ENCODE peak calls at places on chromosome 3, in six cellular contexts. X is SK-N-SH, P is HepG2, V is K562, F is HCT116, A is GM12878. C is an unnamed sample.

GRCh38 chr3:196518999-196519737 is 4.0 kb upstream of the SMCO1 start:
- DNase-seq in V (peak; percentile 77), X (peak; percentile 43), P (peak; percentile 82), F (peak; percentile 86), A (no peak), C (peak; percentile 80)

GRCh38 chr3:141878812-141879211 is 2.4 kb downstream of the ATP1B3 start:
- DNase-seq in P (no peak), A (no peak), X (peak; percentile 34), V (no peak), F (no peak), C (no peak)

GRCh38 chr3:25007974-25008658 is 419.9 kb upstream of the RARB start:
- DNase-seq in P (no peak), F (no peak), V (no peak), A (peak; percentile 15), X (no peak), C (no peak)

GRCh38 chr3:191882289-191882688 is 421.3 kb downstream of the PYDC2 start:
- DNase-seq in V (no peak), X (no peak), P (no peak), A (no peak), F (no peak), C (peak; percentile 26)

GRCh38 chr3:100231668-100232067 is 29.1 kb upstream of the TBC1D23 start:
- DNase-seq in V (no peak), P (no peak), F (no peak), X (no peak), A (no peak), C (no peak)

GRCh38 chr3:177835008-177835407 is 637.7 kb upstream of the TBL1XR1 start:
- DNase-seq in V (no peak), A (no peak), P (no peak), X (no peak), F (peak; percentile 64), C (no peak)

GRCh38 chr3:103381286-103381685 is 946.5 kb downstream of the ZPLD1 start:
- DNase-seq in V (no peak), F (no peak), P (no peak), A (no peak), X (no peak), C (no peak)

GRCh38 chr3:21920431-21920830 is 169.4 kb upstream of the ZNF385D start:
- DNase-seq in V (no peak), X (no peak), A (no peak), P (no peak), F (no peak), C (no peak)

GRCh38 chr3:6394944-6395343 is 466.0 kb upstream of the GRM7 start:
- DNase-seq in X (no peak), A (no peak), P (no peak), F (no peak), V (no peak), C (no peak)

GRCh38 chr3:157146664-157147082 is 13.3 kb downstream of the CCNL1 start:
- DNase-seq in P (no peak), A (no peak), F (no peak), X (no peak), V (no peak), C (no peak)

GRCh38 chr3:176352716-176353334 is 844.5 kb downstream of the TBL1XR1 start:
- DNase-seq in X (no peak), A (no peak), P (no peak), F (no peak), V (no peak), C (no peak)

GRCh38 chr3:154598166-154598565 is 168.2 kb upstream of the GPR149 start:
- DNase-seq in A (no peak), F (no peak), X (no peak), V (no peak), P (no peak), C (no peak)

GRCh38 chr3:52910823-52911222 is 13.5 kb upstream of the STIMATE start:
- DNase-seq in A (no peak), X (no peak), V (no peak), F (no peak), P (no peak), C (no peak)

GRCh38 chr3:186750316-186750715 is 33.1 kb upstream of the EIF4A2 start:
- DNase-seq in A (no peak), F (no peak), V (no peak), P (no peak), X (no peak), C (no peak)

GRCh38 chr3:40899286-40899712 is 300.0 kb upstream of the CTNNB1 start:
- DNase-seq in P (peak; percentile 17), X (no peak), V (no peak), F (no peak), A (no peak), C (no peak)

GRCh38 chr3:64295594-64295993 is 70.3 kb upstream of the PRICKLE2 start:
- DNase-seq in V (no peak), A (no peak), F (no peak), X (no peak), P (no peak), C (no peak)

GRCh38 chr3:113223831-113224240 is 12.5 kb downstream of the BOC start:
- DNase-seq in F (no peak), A (no peak), X (no peak), P (no peak), V (no peak), C (no peak)

GRCh38 chr3:146342971-146343370 is 92.1 kb upstream of the PLSCR4 start:
- DNase-seq in X (no peak), P (no peak), V (no peak), F (no peak), A (no peak), C (no peak)

GRCh38 chr3:140089403-140090072 is 154.6 kb downstream of the CLSTN2 start:
- DNase-seq in A (no peak), P (no peak), X (no peak), F (no peak), V (no peak), C (no peak)

GRCh38 chr3:8979262-8979661 is 16.0 kb upstream of the RAD18 start:
- DNase-seq in A (no peak), V (no peak), F (no peak), X (no peak), P (no peak), C (no peak)

GRCh38 chr3:9500108-9501050 is 53.2 kb downstream of the LHFPL4 start:
- DNase-seq in X (peak; percentile 81), P (peak; percentile 28), F (peak; percentile 48), A (no peak), V (peak; percentile 88), C (no peak)

GRCh38 chr3:7285502-7285901 is 424.6 kb downstream of the GRM7 start:
- DNase-seq in F (peak; percentile 10), X (no peak), A (no peak), P (no peak), V (no peak), C (no peak)

GRCh38 chr3:10344147-10344943 is 23.4 kb upstream of the SEC13 start:
- DNase-seq in F (no peak), A (no peak), P (no peak), X (peak; percentile 86), V (peak; percentile 81), C (peak; percentile 77)

GRCh38 chr3:73827658-73828313 is 203.0 kb upstream of the PDZRN3 start:
- DNase-seq in X (no peak), P (no peak), V (no peak), A (no peak), F (no peak), C (no peak)

GRCh38 chr3:116253511-116253910 is 191.8 kb downstream of the LSAMP start:
- DNase-seq in F (no peak), P (no peak), A (no peak), V (no peak), X (no peak), C (no peak)

GRCh38 chr3:170867143-170867542 is 2.9 kb downstream of the RPL22L1 start:
- DNase-seq in P (no peak), A (no peak), F (no peak), X (no peak), V (no peak), C (no peak)
- TF ChIP-seq JUND in P (no peak), A (no peak), F (no peak), X (no peak), V (no peak), C (no peak)

GRCh38 chr3:60395173-60395762 is 856.0 kb downstream of the FHIT start:
- DNase-seq in A (no peak), F (no peak), P (no peak), X (no peak), V (no peak), C (no peak)

GRCh38 chr3:60393946-60394345 is 857.3 kb downstream of the FHIT start:
- DNase-seq in A (no peak), P (no peak), V (no peak), F (no peak), X (no peak), C (no peak)

GRCh38 chr3:60386311-60386710 is 864.9 kb downstream of the FHIT start:
- DNase-seq in F (no peak), P (no peak), A (no peak), V (no peak), X (no peak), C (no peak)

GRCh38 chr3:60392501-60392900 is 858.8 kb downstream of the FHIT start:
- DNase-seq in P (no peak), F (no peak), X (no peak), V (no peak), A (no peak), C (no peak)

GRCh38 chr3:60391292-60391691 is 860.0 kb downstream of the FHIT start:
- DNase-seq in A (no peak), V (no peak), X (no peak), P (no peak), F (no peak), C (no peak)
- TF ChIP-seq JUND in A (no peak), V (no peak), X (no peak), P (no peak), F (no peak), C (no peak)

GRCh38 chr3:69665026-69665739 is 74.1 kb upstream of the MITF start:
- DNase-seq in A (no peak), F (no peak), V (no peak), P (no peak), X (peak; percentile 56), C (peak; percentile 71)
- TF ChIP-seq JUND in A (no peak), F (no peak), V (no peak), P (no peak), X (no peak), C (no peak)

GRCh38 chr3:31798840-31799239 is 182.2 kb downstream of the OSBPL10 start:
- DNase-seq in P (no peak), X (no peak), V (no peak), F (no peak), A (no peak), C (no peak)

GRCh38 chr3:31793821-31794220 is 187.2 kb downstream of the OSBPL10 start:
- DNase-seq in V (no peak), P (no peak), X (no peak), A (no peak), F (no peak), C (no peak)

GRCh38 chr3:31789429-31789828 is 191.6 kb downstream of the OSBPL10 start:
- DNase-seq in A (no peak), P (no peak), X (no peak), F (no peak), V (no peak), C (no peak)

GRCh38 chr3:31790516-31791148 is 190.4 kb downstream of the OSBPL10 start:
- DNase-seq in P (no peak), X (no peak), A (no peak), V (no peak), F (no peak), C (no peak)

DNA sequence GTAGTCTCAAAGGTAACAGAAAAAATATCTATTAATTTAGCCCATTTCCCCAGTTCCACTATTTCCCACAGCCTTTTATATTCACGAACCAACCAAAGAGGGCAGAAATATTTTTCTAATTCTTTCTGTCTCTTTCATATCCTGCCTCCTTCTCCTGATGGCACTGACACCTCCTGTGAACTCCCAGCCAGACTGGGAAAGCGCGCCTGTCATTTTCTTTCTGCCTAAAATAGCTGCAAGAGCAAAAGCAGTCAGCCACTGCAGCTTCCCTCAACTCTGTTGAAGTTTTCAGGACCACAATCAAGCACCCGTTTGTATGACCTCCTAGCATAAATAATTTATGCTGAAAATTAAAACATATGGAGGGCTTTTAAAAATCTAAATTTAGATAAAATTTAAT is 188.0 kb downstream of the OSBPL10 start:
- DNase-seq in A (no peak), P (no peak), F (no peak), X (peak; percentile 34), V (no peak), C (no peak)
- TF ChIP-seq JUND in A (no peak), P (no peak), F (no peak), X (no peak), V (no peak), C (no peak)